ENCODE peak calls at places on chromosomes 5 and 9, in four cellular contexts. S is thoracic aorta, Q is T-helper 22 cell, X is aorta. Y is an unnamed sample.

GRCh38 chr9:93676310-93677054 is 100.1 kb downstream of the PHF2 start:
- DNase-seq in Q (no peak), S (peak; percentile 1), X (peak; percentile 71), Y (no peak)

GRCh38 chr5:71573611-71574010 is 13.5 kb upstream of the MCCC2 start:
- DNase-seq in S (no peak), Q (no peak), X (no peak), Y (no peak)

GRCh38 chr5:307794-308579 is 13.5 kb upstream of the AHRR start:
- DNase-seq in Q (no peak), X (peak; percentile 59), S (no peak), Y (no peak)

GRCh38 chr5:180035532-180035931 is 36.0 kb downstream of the RNF130 start:
- DNase-seq in X (no peak), S (no peak), Q (no peak), Y (no peak)

GRCh38 chr5:13735686-13736085 is 208.8 kb downstream of the DNAH5 start:
- DNase-seq in S (no peak), Q (no peak), X (no peak), Y (no peak)

GRCh38 chr9:118362596-118362995 is 658.4 kb downstream of the TLR4 start:
- DNase-seq in X (no peak), Q (no peak), S (no peak), Y (no peak)

GRCh38 chr9:81634915-81635516 is 54.3 kb downstream of the TLE1 start:
- DNase-seq in X (no peak), Q (no peak), S (no peak), Y (no peak)

GRCh38 chr5:71475788-71476384 is 20.4 kb downstream of the BDP1 start:
- DNase-seq in Q (no peak), S (no peak), X (no peak), Y (no peak)

GRCh38 chr5:12805165-12805698 is 901.0 kb upstream of the CTNND2 start:
- DNase-seq in Q (no peak), X (no peak), S (no peak), Y (no peak)

GRCh38 chr5:89034588-89034987 is 151.6 kb upstream of the MEF2C start:
- DNase-seq in Q (no peak), S (no peak), X (no peak), Y (no peak)

GRCh38 chr9:76654575-76654974 is 109.7 kb upstream of the PCA3 start:
- DNase-seq in Q (no peak), X (no peak), S (no peak), Y (no peak)

GRCh38 chr5:2532809-2533208 is 218.7 kb downstream of the IRX2 start:
- DNase-seq in X (no peak), Q (no peak), S (no peak), Y (no peak)

GRCh38 chr9:37309136-37309535 is 113.4 kb upstream of the GRHPR start:
- DNase-seq in S (no peak), Q (no peak), X (no peak), Y (no peak)

GRCh38 chr5:64947031-64947430 is 178.3 kb downstream of the CWC27 start:
- DNase-seq in S (no peak), Q (no peak), X (no peak), Y (no peak)

GRCh38 chr5:139912158-139912557 is 116.5 kb downstream of the PSD2 start:
- DNase-seq in X (no peak), S (no peak), Q (no peak), Y (no peak)

GRCh38 chr5:132763369-132764036 is 13.5 kb downstream of the SEPTIN8 start:
- DNase-seq in S (no peak), Q (no peak), X (no peak), Y (no peak)

GRCh38 chr5:132205385-132206125 is 22.1 kb downstream of the P4HA2 start:
- DNase-seq in S (no peak), X (no peak), Q (no peak), Y (no peak)

GRCh38 chr5:5203441-5203840 is 63.3 kb downstream of the ADAMTS16 start:
- DNase-seq in Q (no peak), X (no peak), S (no peak), Y (no peak)

GRCh38 chr5:1719860-1720259 is 79.8 kb downstream of the MRPL36 start:
- DNase-seq in Q (no peak), X (no peak), S (no peak), Y (no peak)

GRCh38 chr5:90876366-90876765 is 317.8 kb downstream of the ADGRV1 start:
- DNase-seq in Q (no peak), X (no peak), S (no peak), Y (no peak)

GRCh38 chr5:179700401-179700918 is 1.7 kb downstream of the CANX start:
- DNase-seq in S (no peak), Q (no peak), X (peak; percentile 26), Y (no peak)

GRCh38 chr5:39775458-39776365 is 350.9 kb upstream of the DAB2 start:
- DNase-seq in Q (no peak), S (no peak), X (no peak), Y (no peak)

GRCh38 chr5:61178702-61179101 is 16.4 kb upstream of the SMIM15 start:
- DNase-seq in S (no peak), X (no peak), Q (no peak), Y (no peak)

GRCh38 chr9:115034801-115035200 is 83.2 kb downstream of the TNC start:
- DNase-seq in S (no peak), X (no peak), Q (no peak), Y (no peak)

GRCh38 chr9:90114641-90115040 is 509.8 kb downstream of the GADD45G start:
- DNase-seq in S (no peak), X (no peak), Q (no peak), Y (no peak)

GRCh38 chr5:124061663-124062062 is 549.7 kb downstream of the CSNK1G3 start:
- DNase-seq in S (no peak), Q (no peak), X (no peak), Y (no peak)

GRCh38 chr9:6214903-6215302 is 704 bp upstream of the IL33 start:
- DNase-seq in X (no peak), Q (no peak), S (no peak), Y (no peak)

GRCh38 chr5:58009754-58010153 is 450.1 kb downstream of the PLK2 start:
- DNase-seq in S (no peak), Q (no peak), X (no peak), Y (no peak)

GRCh38 chr5:132746592-132747063 is 598 bp upstream of the CCNI2 start:
- DNase-seq in S (no peak), X (no peak), Q (no peak), Y (no peak)

GRCh38 chr5:91182763-91183162 is 200.4 kb downstream of the ARRDC3 start:
- DNase-seq in X (no peak), S (no peak), Q (no peak), Y (no peak)

GRCh38 chr5:127343313-127343712 is 52.7 kb downstream of the MEGF10 start:
- DNase-seq in X (no peak), S (no peak), Q (no peak), Y (no peak)

GRCh38 chr9:113178087-113178486 is 27.3 kb downstream of the SLC31A2 start:
- DNase-seq in Q (no peak), X (no peak), S (no peak), Y (no peak)

GRCh38 chr5:78497573-78498533 is 137.4 kb downstream of the SCAMP1 start:
- DNase-seq in X (no peak), Q (no peak), S (no peak), Y (no peak)